ENCODE peak calls at places on chromosomes 12 and 14, in seven cellular contexts. J, K, H, I, O, U and R are unnamed samples. For H3K9me3 and H3K4me1, the result is how much of the 10 kb centered on the place peaks cover.

GRCh38 chr12:123075591-123076171 is 75.2 kb downstream of the PITPNM2 start:
- DNase-seq in J (no peak), O (no peak), U (no peak), K (peak), I (peak), H (no peak), R (peak)

GRCh38 chr12:116257213-116257612 is 20.3 kb downstream of the MED13L start:
- DNase-seq in J (no peak), I (no peak), K (no peak), U (peak), O (no peak), H (no peak), R (no peak)

GRCh38 chr14:67533754-67534085 is 630 bp downstream of the PLEKHH1 start:
- DNase-seq in J (no peak), K (peak), U (no peak), O (no peak), I (no peak), H (no peak), R (no peak)

GRCh38 chr14:93759781-93760307 is 28.4 kb downstream of the PRIMA1 start:
- DNase-seq in J (no peak), I (no peak), O (no peak), H (no peak), U (no peak), K (no peak), R (no peak)

GRCh38 chr14:92680781-92681650 is 67.4 kb downstream of the LGMN start:
- DNase-seq in I (peak), K (peak), U (peak), J (peak), O (peak), H (peak), R (peak)

GRCh38 chr12:51334774-51335173 is 10.8 kb upstream of the BIN2 start:
- DNase-seq in O (no peak), H (no peak), U (no peak), I (no peak), J (no peak), K (no peak), R (no peak)

GRCh38 chr12:38540156-38540555 is 223.6 kb downstream of the ALG10B start:
- DNase-seq in J (no peak), U (no peak), O (no peak), I (no peak), K (no peak), H (no peak), R (no peak)

GRCh38 chr12:121124402-121125109 is 8.1 kb upstream of the P2RX7 start:
- DNase-seq in H (peak), K (no peak), J (no peak), I (no peak), O (peak), U (peak), R (peak)

GRCh38 chr14:67573268-67574010 is 26.6 kb downstream of the PIGH start:
- DNase-seq in H (no peak), J (no peak), O (no peak), K (no peak), U (no peak), I (no peak), R (no peak)

GRCh38 chr14:77068515-77069200 is 29.4 kb upstream of the CIPC start:
- DNase-seq in J (no peak), I (no peak), K (no peak), O (no peak), H (no peak), U (no peak), R (no peak)

GRCh38 chr14:85222344-85222743 is 307.6 kb upstream of the FLRT2 start:
- DNase-seq in H (no peak), J (no peak), I (no peak), K (no peak), O (no peak), U (no peak), R (no peak)

GRCh38 chr14:71005076-71005475 is 97.8 kb downstream of the PCNX1 start:
- DNase-seq in U (no peak), K (no peak), J (no peak), O (no peak), H (no peak), I (no peak), R (no peak)

GRCh38 chr12:14952295-14952995 is 9.0 kb downstream of the ARHGDIB start:
- DNase-seq in H (peak), K (no peak), O (peak), I (no peak), U (peak), J (peak), R (no peak)

GRCh38 chr12:76588881-76589565 is 29.5 kb upstream of the OSBPL8 start:
- DNase-seq in O (no peak), J (no peak), U (peak), K (no peak), I (no peak), H (no peak), R (no peak)

GRCh38 chr14:75081835-75082234 is 12.4 kb downstream of the ZC2HC1C start:
- DNase-seq in I (no peak), J (no peak), O (no peak), H (no peak), K (no peak), U (no peak), R (no peak)

GRCh38 chr14:63777024-63777423 is 49.2 kb upstream of the SGPP1 start:
- DNase-seq in K (no peak), H (no peak), U (peak), I (no peak), O (peak), J (no peak), R (no peak)

GRCh38 chr12:71576546-71576945 is 87.1 kb downstream of the ZFC3H1 start:
- DNase-seq in O (no peak), K (no peak), J (no peak), I (no peak), H (no peak), U (no peak), R (no peak)

GRCh38 chr14:31937730-31938346 is 139.3 kb upstream of the ARHGAP5 start:
- DNase-seq in K (no peak), U (peak), H (peak), J (no peak), O (peak), I (no peak), R (peak)

GRCh38 chr12:92786045-92786444 is 83.3 kb downstream of the PLEKHG7 start:
- DNase-seq in O (no peak), K (no peak), I (no peak), U (no peak), H (no peak), J (no peak), R (no peak)

GRCh38 chr12:57517187-57517586 is 3.1 kb downstream of the DDIT3 start:
- DNase-seq in U (peak), O (no peak), I (no peak), H (no peak), J (no peak), K (no peak), R (no peak)

GRCh38 chr12:49698619-49699545 is 8.3 kb downstream of the FMNL3 start:
- DNase-seq in J (peak), I (no peak), H (no peak), K (peak), O (no peak), U (peak), R (peak)

GRCh38 chr14:36319899-36320209 is 583 bp downstream of the MBIP start:
- DNase-seq in K (no peak), I (no peak), H (no peak), U (no peak), O (no peak), J (no peak), R (no peak)

GRCh38 chr14:67269338-67270060 is 28.3 kb downstream of the PALS1 start:
- DNase-seq in U (no peak), O (no peak), J (no peak), K (peak), I (peak), H (no peak), R (no peak)

GRCh38 chr12:16796168-16796567 is 190.2 kb upstream of the LMO3 start:
- DNase-seq in J (no peak), K (no peak), H (no peak), U (peak), I (no peak), O (no peak), R (no peak)

GRCh38 chr12:105968025-105968424 is 170.7 kb downstream of the NUAK1 start:
- DNase-seq in K (no peak), H (no peak), U (no peak), I (no peak), J (no peak), O (no peak), R (no peak)

GRCh38 chr12:91818236-91819131 is 327.2 kb downstream of the BTG1 start:
- DNase-seq in J (no peak), U (peak), O (no peak), K (peak), I (peak), H (no peak), R (no peak)

GRCh38 chr12:24014240-24014639 is 64.8 kb upstream of the SOX5 start:
- DNase-seq in H (no peak), O (no peak), U (no peak), J (no peak), I (peak), K (peak), R (no peak)

GRCh38 chr12:48184549-48184922 is 1.1 kb downstream of the CCDC184 start:
- DNase-seq in U (no peak), H (no peak), K (peak), O (no peak), J (no peak), I (no peak), R (peak)

GRCh38 chr12:55935742-55936151 is 4.8 kb downstream of the DGKA start:
- DNase-seq in K (no peak), J (no peak), H (no peak), I (no peak), U (no peak), O (no peak), R (peak)

GRCh38 chr12:55937956-55938355 is 7.0 kb downstream of the DGKA start:
- DNase-seq in O (no peak), I (no peak), U (peak), H (no peak), J (no peak), K (no peak), R (no peak)

GRCh38 chr12:55942055-55942454 is 11.1 kb downstream of the DGKA start:
- DNase-seq in H (no peak), O (no peak), K (no peak), J (no peak), I (no peak), U (no peak), R (no peak)

GRCh38 chr12:55940065-55940732 is 9.2 kb downstream of the DGKA start:
- DNase-seq in J (peak), U (peak), H (no peak), I (peak), O (peak), K (peak), R (peak)

GRCh38 chr12:55938826-55939501 is 8.0 kb downstream of the DGKA start:
- DNase-seq in H (no peak), O (no peak), U (no peak), J (no peak), K (no peak), I (no peak), R (no peak)
- H3K9ac ChIP-seq in H (peak), O (no peak), U (peak), J (no peak), K (no peak), I (no peak), R (no peak)

DNA sequence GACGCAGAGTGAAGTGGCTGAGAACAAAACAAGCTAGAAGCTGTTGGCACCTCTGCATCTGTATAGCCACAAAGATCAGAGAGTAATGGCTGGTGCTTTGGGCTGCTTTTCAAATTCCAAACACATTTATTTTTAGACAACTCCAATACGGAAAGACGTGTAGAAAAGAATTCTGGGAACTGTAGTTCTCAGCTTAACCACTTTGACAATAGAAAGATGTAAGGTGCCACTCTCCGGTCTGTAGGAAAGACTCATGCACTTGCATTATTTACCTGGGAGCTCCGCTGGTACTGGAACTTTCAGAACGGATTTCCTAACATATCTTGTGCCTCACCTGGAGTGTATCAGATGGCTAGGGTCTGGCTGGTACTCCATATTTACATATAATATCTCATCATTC is 1.8 kb upstream of the OR4K2 start:
- DNase-seq in U (no peak), J (no peak), H (no peak), K (no peak), I (no peak), O (no peak), R (no peak)
- H3K9me3 ChIP-seq in U (under half), J (under half), H (under half), K (half or more), I (under half), O (under half), R (half or more)

GRCh38 chr12:69686731-69687130 is 12.4 kb downstream of the BEST3 start:
- DNase-seq in H (no peak), U (peak), K (no peak), I (no peak), J (peak), O (no peak), R (no peak)
- H3K4me1 ChIP-seq in H (under half), U (under half), K (half or more), I (under half), J (under half), O (under half), R (under half)

DNA sequence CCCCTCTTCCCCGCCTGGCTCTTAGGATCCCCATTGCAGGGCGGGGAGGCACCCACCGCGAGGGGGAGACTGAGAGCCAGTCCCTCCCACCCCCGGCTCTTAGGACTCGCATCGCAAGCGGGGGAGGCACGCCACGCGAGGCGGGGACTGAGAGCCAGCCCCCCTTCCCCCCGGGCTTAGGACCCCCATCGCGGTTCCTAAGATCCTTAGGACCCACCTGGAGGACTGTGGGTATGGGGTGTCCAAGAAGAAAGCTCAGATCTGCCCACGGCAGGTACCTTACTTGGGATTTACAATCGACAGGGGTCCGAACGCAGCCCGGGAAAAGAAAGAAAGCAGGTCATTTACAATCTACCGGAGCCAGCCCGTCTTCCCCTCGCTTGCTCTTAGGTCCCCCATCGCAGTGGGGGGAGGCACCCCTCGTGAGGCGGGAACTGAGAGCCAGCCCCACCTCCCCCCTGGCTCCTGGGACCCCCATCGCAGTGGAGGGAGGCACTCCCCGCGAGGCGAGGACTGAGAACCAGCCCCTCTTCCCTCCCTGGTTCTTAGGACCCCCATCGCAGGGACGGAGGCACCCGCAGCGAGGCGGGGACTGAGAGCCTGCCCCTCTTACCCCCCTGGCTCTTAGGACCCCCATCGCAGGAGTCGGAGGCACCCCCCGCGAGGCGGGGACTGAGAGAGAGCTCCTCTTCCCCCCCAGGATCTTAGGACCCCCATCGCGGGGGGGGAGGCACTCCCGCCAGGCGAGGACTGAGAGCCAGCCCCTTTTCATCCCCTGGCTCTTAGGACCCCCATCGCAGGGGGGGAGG is 43.7 kb downstream of the DDX11 start:
- DNase-seq in H (no peak), U (peak), I (peak), J (peak), K (peak), O (peak), R (peak)
- H3K9ac ChIP-seq in H (peak), U (no peak), I (peak), J (peak), K (no peak), O (peak), R (peak)

GRCh38 chr14:98296895-98297294 is 975.1 kb downstream of the BCL11B start:
- DNase-seq in U (no peak), H (no peak), O (no peak), K (no peak), J (no peak), I (no peak), R (no peak)
- H3K9me3 ChIP-seq in U (under half), H (under half), O (under half), K (under half), J (under half), I (under half), R (under half)

GRCh38 chr14:79295385-79295784 is 915.9 kb downstream of the DIO2 start:
- DNase-seq in H (no peak), O (no peak), J (no peak), U (no peak), K (no peak), I (no peak), R (no peak)
- H3K4me1 ChIP-seq in H (under half), O (under half), J (under half), U (under half), K (under half), I (under half), R (under half)

GRCh38 chr12:28793767-28794166 is 355.3 kb upstream of the FAR2 start:
- DNase-seq in K (no peak), J (no peak), O (no peak), H (no peak), I (no peak), U (no peak), R (no peak)
- H3K9ac ChIP-seq in K (no peak), J (no peak), O (no peak), H (no peak), I (no peak), U (no peak), R (no peak)